ENCODE peak calls at places on chromosomes 13 and 19, in nine cellular contexts. V, L, Y, F, D, M, O, H and C are unnamed samples.
A peak's percentile ranks its signal among the peaks of the same experiment; 100 is the strongest.

GRCh38 chr19:5719274-5719960 is 529 bp downstream of the LONP1 start:
- DNase-seq in V (no peak), L (no peak), Y (no peak), F (peak; percentile 33), D (peak; percentile 38), M (no peak), O (no peak), H (no peak), C (peak; percentile 29)

GRCh38 chr13:112248406-112248760 is 127.8 kb upstream of the SPACA7 start:
- DNase-seq in V (no peak), L (no peak), Y (no peak), F (no peak), D (no peak), M (no peak), O (no peak), H (no peak), C (no peak)

GRCh38 chr19:54248016-54248601 is 5.5 kb upstream of the LILRA6 start:
- DNase-seq in V (no peak), L (no peak), Y (peak; percentile 42), F (no peak), D (peak; percentile 51), M (no peak), O (peak; percentile 37), H (no peak), C (no peak)

GRCh38 chr13:74485757-74486156 is 351.6 kb upstream of the KLF12 start:
- DNase-seq in V (no peak), L (no peak), Y (no peak), F (no peak), D (no peak), M (no peak), O (no peak), H (no peak), C (no peak)

GRCh38 chr13:24684600-24684998 is 4.4 kb downstream of the ATP12A start:
- DNase-seq in V (no peak), L (no peak), Y (no peak), F (peak; percentile 62), D (peak; percentile 5), M (no peak), O (peak; percentile 49), H (no peak), C (no peak)

GRCh38 chr19:32373614-32374295 is 28.3 kb downstream of the ZNF507 start:
- DNase-seq in V (no peak), L (peak; percentile 82), Y (peak; percentile 99), F (peak; percentile 96), D (peak; percentile 99), M (peak; percentile 15), O (peak; percentile 99), H (no peak), C (peak; percentile 84)

GRCh38 chr19:3543150-3544053 is 4.4 kb downstream of the TEKTIP1 start:
- DNase-seq in V (no peak), L (peak; percentile 15), Y (no peak), F (no peak), D (no peak), M (no peak), O (no peak), H (no peak), C (no peak)

GRCh38 chr19:38506723-38507550 is 73.4 kb downstream of the RYR1 start:
- DNase-seq in V (peak; percentile 96), L (peak; percentile 28), Y (peak; percentile 71), F (peak; percentile 90), D (peak; percentile 46), M (peak; percentile 23), O (peak; percentile 85), H (peak; percentile 54), C (peak; percentile 97)

GRCh38 chr13:73142091-73142490 is 83.3 kb downstream of the KLF5 start:
- DNase-seq in V (no peak), L (no peak), Y (peak; percentile 27), F (no peak), D (no peak), M (no peak), O (peak; percentile 31), H (no peak), C (no peak)

GRCh38 chr19:29940971-29941585 is 961 bp upstream of the URI1 start:
- DNase-seq in V (no peak), L (no peak), Y (no peak), F (no peak), D (no peak), M (no peak), O (no peak), H (no peak), C (no peak)

GRCh38 chr13:51731759-51732158 is 72.2 kb downstream of the DHRS12 start:
- DNase-seq in V (no peak), L (no peak), Y (peak; percentile 81), F (no peak), D (peak; percentile 80), M (no peak), O (peak; percentile 82), H (no peak), C (no peak)

GRCh38 chr13:110582421-110582954 is 21.0 kb upstream of the RAB20 start:
- DNase-seq in V (no peak), L (no peak), Y (no peak), F (no peak), D (no peak), M (no peak), O (no peak), H (no peak), C (no peak)

GRCh38 chr19:4587527-4587926 is 28.0 kb upstream of the SEMA6B start:
- DNase-seq in V (no peak), L (no peak), Y (no peak), F (no peak), D (no peak), M (no peak), O (no peak), H (no peak), C (no peak)

GRCh38 chr13:94020833-94021232 is 458.6 kb downstream of the DCT start:
- DNase-seq in V (no peak), L (no peak), Y (no peak), F (peak; percentile 54), D (peak; percentile 15), M (no peak), O (no peak), H (no peak), C (peak; percentile 10)

GRCh38 chr13:40472427-40473220 is 193.8 kb downstream of the FOXO1 start:
- DNase-seq in V (no peak), L (no peak), Y (no peak), F (no peak), D (no peak), M (no peak), O (no peak), H (no peak), C (no peak)

GRCh38 chr19:35585844-35586243 is at the start of gene PMIS2:
- DNase-seq in V (no peak), L (peak; percentile 36), Y (no peak), F (no peak), D (peak; percentile 9), M (no peak), O (no peak), H (no peak), C (peak; percentile 38)

DNA sequence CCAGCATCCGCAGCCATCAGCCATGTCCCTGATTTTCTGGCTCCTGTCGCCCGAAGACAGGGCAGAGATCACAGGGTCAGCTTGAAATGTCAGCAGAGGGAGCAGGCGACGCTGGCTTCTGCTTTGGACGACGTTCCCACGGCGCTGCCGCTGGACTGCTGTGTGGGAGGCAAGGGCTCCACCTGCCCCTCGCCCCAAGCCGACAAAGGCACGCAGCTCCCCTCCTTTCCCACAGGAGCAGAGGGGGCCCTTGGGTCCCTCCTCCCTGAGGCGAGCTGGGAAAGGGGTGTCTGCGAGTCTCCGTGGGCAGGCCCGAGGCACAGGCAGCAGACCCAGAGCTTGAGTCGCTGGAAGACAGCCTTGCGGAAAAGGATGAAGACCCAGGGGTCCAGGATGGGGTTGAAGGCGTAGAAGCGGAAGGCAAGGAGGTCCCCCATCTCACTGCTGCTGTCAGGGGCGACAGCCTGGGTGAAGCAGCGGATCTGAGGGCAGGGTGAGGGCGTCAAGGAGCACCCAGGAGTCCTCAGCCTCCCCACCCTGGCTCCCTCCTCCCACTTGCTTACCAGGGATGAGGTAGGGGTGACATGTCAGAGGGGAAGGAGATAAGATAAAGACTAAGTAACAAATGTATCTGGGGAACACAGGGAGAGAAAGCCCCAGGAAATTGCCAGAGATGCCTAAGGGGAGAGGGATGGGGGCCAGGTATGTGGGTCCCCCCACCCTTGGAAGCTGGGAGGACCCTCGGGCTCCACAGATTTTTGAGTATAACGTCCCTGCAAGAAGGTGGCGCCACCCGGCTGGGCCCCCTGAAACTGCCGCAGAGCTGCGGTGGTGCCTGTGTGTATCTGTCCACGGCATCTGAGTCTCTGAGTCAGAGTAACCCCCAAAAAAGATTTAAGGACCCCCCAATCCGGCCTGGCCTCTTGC is 3.4 kb downstream of the PTGIR start:
- DNase-seq in V (no peak), L (no peak), Y (no peak), F (no peak), D (no peak), M (no peak), O (no peak), H (no peak), C (no peak)
- TF ChIP-seq CTCF in V (no peak), L (no peak), Y (peak; percentile 5), F (no peak), D (peak; percentile 29), M (no peak), O (peak; percentile 15), H (no peak), C (no peak)

GRCh38 chr13:33017410-33017929 is 1.2 kb downstream of the KL start:
- DNase-seq in V (no peak), L (peak; percentile 16), Y (peak; percentile 71), F (peak; percentile 31), D (peak; percentile 81), M (no peak), O (peak; percentile 85), H (peak; percentile 48), C (no peak)
- TF ChIP-seq CTCF in V (no peak), L (peak; percentile 53), Y (peak; percentile 62), F (peak; percentile 39), D (peak; percentile 73), M (peak; percentile 37), O (peak; percentile 61), H (peak; percentile 77), C (no peak)

GRCh38 chr19:44777715-44778347 is at the start of gene CBLC:
- DNase-seq in V (peak; percentile 44), L (peak; percentile 33), Y (no peak), F (peak; percentile 94), D (no peak), M (no peak), O (no peak), H (no peak), C (peak; percentile 93)
- TF ChIP-seq CTCF in V (no peak), L (no peak), Y (no peak), F (peak; percentile 39), D (no peak), M (no peak), O (no peak), H (no peak), C (no peak)

GRCh38 chr13:99086869-99087129 is 108.9 kb upstream of the DOCK9 start:
- DNase-seq in V (no peak), L (peak; percentile 37), Y (peak; percentile 11), F (peak; percentile 42), D (peak; percentile 24), M (no peak), O (no peak), H (peak; percentile 22), C (peak; percentile 40)

GRCh38 chr13:99085846-99086148 is 107.9 kb upstream of the DOCK9 start:
- DNase-seq in V (no peak), L (no peak), Y (no peak), F (no peak), D (no peak), M (no peak), O (no peak), H (no peak), C (peak; percentile 24)

GRCh38 chr13:99085139-99085845 is 107.4 kb upstream of the DOCK9 start:
- DNase-seq in V (no peak), L (peak; percentile 12), Y (no peak), F (no peak), D (no peak), M (no peak), O (no peak), H (no peak), C (peak; percentile 18)

GRCh38 chr13:99087130-99087953 is 109.5 kb upstream of the DOCK9 start:
- DNase-seq in V (peak; percentile 94), L (peak; percentile 93), Y (peak; percentile 84), F (peak; percentile 88), D (peak; percentile 87), M (peak; percentile 49), O (peak; percentile 86), H (peak; percentile 91), C (peak; percentile 98)

GRCh38 chr13:99086149-99086868 is 108.4 kb upstream of the DOCK9 start:
- DNase-seq in V (peak; percentile 76), L (peak; percentile 62), Y (peak; percentile 51), F (peak; percentile 64), D (peak; percentile 36), M (no peak), O (peak; percentile 58), H (peak; percentile 47), C (peak; percentile 64)
- TF ChIP-seq CTCF in V (peak; percentile 23), L (no peak), Y (no peak), F (no peak), D (no peak), M (peak; percentile 9), O (no peak), H (no peak), C (no peak)